ENCODE peak calls at places on chromosomes 16 and 17, in four cellular contexts. One of them, this sample, is unnamed.

GRCh38 chr17:81599719-81600486 is 37.0 kb downstream of the NPLOC4 start:
- DNase-seq in activated effector memory CD4-positive, alpha-beta T cell treated with anti-CD3 and anti-CD28 coated beads, Interleukin-2, amount 50 U/mL, for 16 hours: no peak
- DNase-seq in A172: no peak
- DNase-seq in activated naive CD8-positive, alpha-beta T cell treated with anti-CD3 and anti-CD28 coated beads, Interleukin-2, amount 50 U/mL, for 24 hours: no peak
- DNase-seq in this sample: no peak

GRCh38 chr17:10192963-10193362 is 5.4 kb downstream of the GAS7 start:
- DNase-seq in activated effector memory CD4-positive, alpha-beta T cell treated with anti-CD3 and anti-CD28 coated beads, Interleukin-2, amount 50 U/mL, for 16 hours: no peak
- DNase-seq in A172: peak
- DNase-seq in activated naive CD8-positive, alpha-beta T cell treated with anti-CD3 and anti-CD28 coated beads, Interleukin-2, amount 50 U/mL, for 24 hours: no peak
- DNase-seq in this sample: no peak

GRCh38 chr17:57811633-57812280 is 38.1 kb downstream of the MRPS23 start:
- DNase-seq in activated effector memory CD4-positive, alpha-beta T cell treated with anti-CD3 and anti-CD28 coated beads, Interleukin-2, amount 50 U/mL, for 16 hours: no peak
- DNase-seq in A172: no peak
- DNase-seq in activated naive CD8-positive, alpha-beta T cell treated with anti-CD3 and anti-CD28 coated beads, Interleukin-2, amount 50 U/mL, for 24 hours: no peak
- DNase-seq in this sample: no peak

GRCh38 chr16:17370233-17371013 is 100.3 kb downstream of the XYLT1 start:
- DNase-seq in activated effector memory CD4-positive, alpha-beta T cell treated with anti-CD3 and anti-CD28 coated beads, Interleukin-2, amount 50 U/mL, for 16 hours: no peak
- DNase-seq in A172: no peak
- DNase-seq in activated naive CD8-positive, alpha-beta T cell treated with anti-CD3 and anti-CD28 coated beads, Interleukin-2, amount 50 U/mL, for 24 hours: peak
- DNase-seq in this sample: no peak

GRCh38 chr16:29675811-29676643 is 3.0 kb upstream of the QPRT start:
- DNase-seq in activated effector memory CD4-positive, alpha-beta T cell treated with anti-CD3 and anti-CD28 coated beads, Interleukin-2, amount 50 U/mL, for 16 hours: no peak
- DNase-seq in A172: no peak
- DNase-seq in activated naive CD8-positive, alpha-beta T cell treated with anti-CD3 and anti-CD28 coated beads, Interleukin-2, amount 50 U/mL, for 24 hours: no peak
- DNase-seq in this sample: no peak

GRCh38 chr17:44940321-44940720 is 7.3 kb downstream of the KIF18B start:
- DNase-seq in activated effector memory CD4-positive, alpha-beta T cell treated with anti-CD3 and anti-CD28 coated beads, Interleukin-2, amount 50 U/mL, for 16 hours: peak
- DNase-seq in A172: peak
- DNase-seq in activated naive CD8-positive, alpha-beta T cell treated with anti-CD3 and anti-CD28 coated beads, Interleukin-2, amount 50 U/mL, for 24 hours: no peak
- DNase-seq in this sample: no peak

GRCh38 chr17:47622179-47622549 is 27.6 kb upstream of the KPNB1 start:
- DNase-seq in activated effector memory CD4-positive, alpha-beta T cell treated with anti-CD3 and anti-CD28 coated beads, Interleukin-2, amount 50 U/mL, for 16 hours: no peak
- DNase-seq in A172: no peak
- DNase-seq in activated naive CD8-positive, alpha-beta T cell treated with anti-CD3 and anti-CD28 coated beads, Interleukin-2, amount 50 U/mL, for 24 hours: no peak
- DNase-seq in this sample: no peak

GRCh38 chr16:1794221-1794871 is 841 bp upstream of the IGFALS start:
- DNase-seq in activated effector memory CD4-positive, alpha-beta T cell treated with anti-CD3 and anti-CD28 coated beads, Interleukin-2, amount 50 U/mL, for 16 hours: no peak
- DNase-seq in A172: no peak
- DNase-seq in activated naive CD8-positive, alpha-beta T cell treated with anti-CD3 and anti-CD28 coated beads, Interleukin-2, amount 50 U/mL, for 24 hours: no peak
- DNase-seq in this sample: peak

GRCh38 chr17:58365980-58366595 is 14.1 kb upstream of the SUPT4H1 start:
- DNase-seq in activated effector memory CD4-positive, alpha-beta T cell treated with anti-CD3 and anti-CD28 coated beads, Interleukin-2, amount 50 U/mL, for 16 hours: no peak
- DNase-seq in A172: no peak
- DNase-seq in activated naive CD8-positive, alpha-beta T cell treated with anti-CD3 and anti-CD28 coated beads, Interleukin-2, amount 50 U/mL, for 24 hours: no peak
- DNase-seq in this sample: no peak

GRCh38 chr16:58658796-58659211 is 25.8 kb downstream of the SLC38A7 start:
- DNase-seq in activated effector memory CD4-positive, alpha-beta T cell treated with anti-CD3 and anti-CD28 coated beads, Interleukin-2, amount 50 U/mL, for 16 hours: no peak
- DNase-seq in A172: no peak
- DNase-seq in activated naive CD8-positive, alpha-beta T cell treated with anti-CD3 and anti-CD28 coated beads, Interleukin-2, amount 50 U/mL, for 24 hours: no peak
- DNase-seq in this sample: no peak

GRCh38 chr17:74924250-74924948 is at the start of gene OTOP2:
- DNase-seq in activated effector memory CD4-positive, alpha-beta T cell treated with anti-CD3 and anti-CD28 coated beads, Interleukin-2, amount 50 U/mL, for 16 hours: no peak
- DNase-seq in A172: no peak
- DNase-seq in activated naive CD8-positive, alpha-beta T cell treated with anti-CD3 and anti-CD28 coated beads, Interleukin-2, amount 50 U/mL, for 24 hours: no peak
- DNase-seq in this sample: no peak

GRCh38 chr16:57256601-57257395 is 11.7 kb downstream of the ARL2BP start:
- DNase-seq in activated effector memory CD4-positive, alpha-beta T cell treated with anti-CD3 and anti-CD28 coated beads, Interleukin-2, amount 50 U/mL, for 16 hours: no peak
- DNase-seq in A172: no peak
- DNase-seq in activated naive CD8-positive, alpha-beta T cell treated with anti-CD3 and anti-CD28 coated beads, Interleukin-2, amount 50 U/mL, for 24 hours: no peak
- DNase-seq in this sample: no peak

GRCh38 chr17:59745040-59745439 is 37.6 kb downstream of the VMP1 start:
- DNase-seq in activated effector memory CD4-positive, alpha-beta T cell treated with anti-CD3 and anti-CD28 coated beads, Interleukin-2, amount 50 U/mL, for 16 hours: no peak
- DNase-seq in A172: no peak
- DNase-seq in activated naive CD8-positive, alpha-beta T cell treated with anti-CD3 and anti-CD28 coated beads, Interleukin-2, amount 50 U/mL, for 24 hours: no peak
- DNase-seq in this sample: no peak

GRCh38 chr17:76696763-76697701 is 13.7 kb downstream of the MXRA7 start:
- DNase-seq in activated effector memory CD4-positive, alpha-beta T cell treated with anti-CD3 and anti-CD28 coated beads, Interleukin-2, amount 50 U/mL, for 16 hours: no peak
- DNase-seq in A172: no peak
- DNase-seq in activated naive CD8-positive, alpha-beta T cell treated with anti-CD3 and anti-CD28 coated beads, Interleukin-2, amount 50 U/mL, for 24 hours: no peak
- DNase-seq in this sample: no peak

GRCh38 chr17:83009414-83010322 is 69.7 kb upstream of the METRNL start:
- DNase-seq in activated effector memory CD4-positive, alpha-beta T cell treated with anti-CD3 and anti-CD28 coated beads, Interleukin-2, amount 50 U/mL, for 16 hours: no peak
- DNase-seq in A172: no peak
- DNase-seq in activated naive CD8-positive, alpha-beta T cell treated with anti-CD3 and anti-CD28 coated beads, Interleukin-2, amount 50 U/mL, for 24 hours: no peak
- DNase-seq in this sample: no peak

GRCh38 chr16:53220585-53220984 is 165.8 kb downstream of the CHD9 start:
- DNase-seq in activated effector memory CD4-positive, alpha-beta T cell treated with anti-CD3 and anti-CD28 coated beads, Interleukin-2, amount 50 U/mL, for 16 hours: no peak
- DNase-seq in A172: no peak
- DNase-seq in activated naive CD8-positive, alpha-beta T cell treated with anti-CD3 and anti-CD28 coated beads, Interleukin-2, amount 50 U/mL, for 24 hours: no peak
- DNase-seq in this sample: no peak

GRCh38 chr16:86634290-86634689 is 55.9 kb downstream of the FOXL1 start:
- DNase-seq in activated effector memory CD4-positive, alpha-beta T cell treated with anti-CD3 and anti-CD28 coated beads, Interleukin-2, amount 50 U/mL, for 16 hours: no peak
- DNase-seq in A172: peak
- DNase-seq in activated naive CD8-positive, alpha-beta T cell treated with anti-CD3 and anti-CD28 coated beads, Interleukin-2, amount 50 U/mL, for 24 hours: no peak
- DNase-seq in this sample: no peak

This sample was measured in mesothelial cell of epicardium.